ENCODE peak calls at places on chromosomes 13 and 19, in nine cellular contexts. One of them, this sample, is unnamed.

GRCh38 chr13:73073050-73073449 is 14.2 kb downstream of the KLF5 start:
- DNase-seq in K562: no peak
- DNase-seq in upper lobe of left lung: no peak
- DNase-seq in transverse colon: no peak
- DNase-seq in esophagus muscularis mucosa: no peak
- DNase-seq in A549: no peak
- DNase-seq in SK-N-SH: no peak
- DNase-seq in stomach: no peak
- DNase-seq in tibial nerve: no peak
- DNase-seq in this sample: no peak

GRCh38 chr19:8657869-8658268 is 27.4 kb downstream of the NFILZ start:
- DNase-seq in A549: no peak
- DNase-seq in tibial nerve: no peak
- DNase-seq in K562: no peak
- DNase-seq in upper lobe of left lung: no peak
- DNase-seq in stomach: no peak
- DNase-seq in SK-N-SH: no peak
- DNase-seq in transverse colon: no peak
- DNase-seq in esophagus muscularis mucosa: no peak
- DNase-seq in this sample: no peak

GRCh38 chr13:42453091-42453645 is 120.8 kb upstream of the TNFSF11 start:
- DNase-seq in transverse colon: no peak
- DNase-seq in stomach: no peak
- DNase-seq in upper lobe of left lung: peak; percentile 11
- DNase-seq in K562: no peak
- DNase-seq in SK-N-SH: no peak
- DNase-seq in A549: no peak
- DNase-seq in esophagus muscularis mucosa: no peak
- DNase-seq in tibial nerve: no peak
- DNase-seq in this sample: no peak

GRCh38 chr19:2494447-2495129 is 18.7 kb downstream of the GADD45B start:
- DNase-seq in K562: peak; percentile 92
- DNase-seq in SK-N-SH: peak; percentile 88
- DNase-seq in esophagus muscularis mucosa: no peak
- DNase-seq in upper lobe of left lung: peak; percentile 95
- DNase-seq in transverse colon: peak; percentile 82
- DNase-seq in tibial nerve: peak; percentile 60
- DNase-seq in stomach: peak; percentile 80
- DNase-seq in A549: no peak
- DNase-seq in this sample: peak; percentile 66

GRCh38 chr13:97627566-97627965 is 193.6 kb downstream of the RAP2A start:
- DNase-seq in upper lobe of left lung: no peak
- DNase-seq in A549: no peak
- DNase-seq in K562: peak; percentile 17
- DNase-seq in esophagus muscularis mucosa: no peak
- DNase-seq in SK-N-SH: no peak
- DNase-seq in stomach: no peak
- DNase-seq in transverse colon: no peak
- DNase-seq in tibial nerve: no peak
- DNase-seq in this sample: peak; percentile 21

GRCh38 chr13:71869274-71869673 is 2.3 kb upstream of the DACH1 start:
- DNase-seq in A549: no peak
- DNase-seq in upper lobe of left lung: no peak
- DNase-seq in tibial nerve: no peak
- DNase-seq in K562: no peak
- DNase-seq in stomach: no peak
- DNase-seq in transverse colon: no peak
- DNase-seq in SK-N-SH: no peak
- DNase-seq in esophagus muscularis mucosa: no peak
- DNase-seq in this sample: no peak

GRCh38 chr19:4523306-4524110 is 5.2 kb upstream of the PLIN4 start:
- DNase-seq in stomach: peak; percentile 69
- DNase-seq in transverse colon: peak; percentile 59
- DNase-seq in tibial nerve: no peak
- DNase-seq in SK-N-SH: peak; percentile 86
- DNase-seq in esophagus muscularis mucosa: no peak
- DNase-seq in K562: peak; percentile 83
- DNase-seq in upper lobe of left lung: peak; percentile 79
- DNase-seq in A549: peak; percentile 40
- DNase-seq in this sample: peak; percentile 52

GRCh38 chr19:4831351-4832340 is at the start of gene TICAM1:
- DNase-seq in stomach: peak; percentile 80
- DNase-seq in tibial nerve: peak; percentile 37
- DNase-seq in upper lobe of left lung: peak; percentile 96
- DNase-seq in esophagus muscularis mucosa: no peak
- DNase-seq in A549: peak; percentile 48
- DNase-seq in transverse colon: peak; percentile 90
- DNase-seq in K562: peak; percentile 90
- DNase-seq in SK-N-SH: peak; percentile 88
- DNase-seq in this sample: peak; percentile 66

GRCh38 chr13:111153279-111153976 is 38.3 kb downstream of the ARHGEF7 start:
- DNase-seq in upper lobe of left lung: peak; percentile 100
- DNase-seq in transverse colon: peak; percentile 94
- DNase-seq in tibial nerve: peak; percentile 80
- DNase-seq in A549: peak; percentile 75
- DNase-seq in stomach: peak; percentile 92
- DNase-seq in K562: peak; percentile 87
- DNase-seq in esophagus muscularis mucosa: peak; percentile 98
- DNase-seq in SK-N-SH: peak; percentile 98
- DNase-seq in this sample: peak; percentile 92

GRCh38 chr13:74243637-74244526 is 109.7 kb upstream of the KLF12 start:
- DNase-seq in transverse colon: no peak
- DNase-seq in upper lobe of left lung: no peak
- DNase-seq in tibial nerve: no peak
- DNase-seq in K562: no peak
- DNase-seq in stomach: no peak
- DNase-seq in SK-N-SH: no peak
- DNase-seq in A549: no peak
- DNase-seq in esophagus muscularis mucosa: no peak
- DNase-seq in this sample: no peak

GRCh38 chr19:8487137-8487851 is 15.1 kb downstream of the PRAM1 start:
- DNase-seq in upper lobe of left lung: no peak
- DNase-seq in K562: no peak
- DNase-seq in SK-N-SH: no peak
- DNase-seq in tibial nerve: no peak
- DNase-seq in A549: no peak
- DNase-seq in esophagus muscularis mucosa: no peak
- DNase-seq in transverse colon: peak; percentile 34
- DNase-seq in stomach: no peak
- DNase-seq in this sample: no peak

GRCh38 chr19:21483589-21484170 is 21.7 kb upstream of the ZNF429 start:
- DNase-seq in transverse colon: peak; percentile 51
- DNase-seq in tibial nerve: peak; percentile 23
- DNase-seq in A549: no peak
- DNase-seq in esophagus muscularis mucosa: no peak
- DNase-seq in stomach: peak; percentile 60
- DNase-seq in SK-N-SH: peak; percentile 85
- DNase-seq in K562: peak; percentile 38
- DNase-seq in upper lobe of left lung: peak; percentile 88
- DNase-seq in this sample: peak; percentile 62

DNA sequence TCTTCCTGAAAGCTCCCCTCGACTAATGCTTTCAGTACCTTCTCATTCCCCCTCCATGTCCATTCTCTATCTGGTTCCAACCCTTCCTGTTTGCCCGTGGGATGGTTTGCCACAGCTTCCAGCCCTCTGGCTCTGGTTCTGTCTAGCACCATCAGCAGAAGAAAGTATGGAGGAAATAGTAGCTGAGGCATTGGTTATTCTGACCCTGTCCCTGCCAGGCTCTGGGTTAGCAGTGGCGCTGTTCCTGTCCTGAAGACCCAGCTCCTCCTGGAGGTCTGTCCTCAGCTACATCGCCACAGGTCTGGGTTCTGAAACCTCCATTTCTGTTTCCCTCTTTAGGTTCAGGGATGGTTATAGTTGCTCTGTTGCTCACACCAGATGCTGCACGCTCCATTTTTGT is 604.6 kb upstream of the GPC6 start:
- DNase-seq in K562: no peak
- DNase-seq in transverse colon: no peak
- DNase-seq in A549: no peak
- DNase-seq in tibial nerve: no peak
- DNase-seq in upper lobe of left lung: no peak
- DNase-seq in esophagus muscularis mucosa: no peak
- DNase-seq in SK-N-SH: no peak
- DNase-seq in stomach: no peak
- DNase-seq in this sample: no peak
- H3K4me1 ChIP-seq in K562: no peaks in the 10 kb centered on the region
- H3K4me1 ChIP-seq in transverse colon: no peaks in the 10 kb centered on the region
- H3K4me1 ChIP-seq in A549: no peaks in the 10 kb centered on the region
- H3K4me1 ChIP-seq in tibial nerve: no peaks in the 10 kb centered on the region
- H3K4me1 ChIP-seq in upper lobe of left lung: no peaks in the 10 kb centered on the region
- H3K4me1 ChIP-seq in esophagus muscularis mucosa: no peaks in the 10 kb centered on the region
- H3K4me1 ChIP-seq in SK-N-SH: no peaks in the 10 kb centered on the region
- H3K4me1 ChIP-seq in stomach: no peaks in the 10 kb centered on the region
- H3K4me1 ChIP-seq in this sample: no peaks in the 10 kb centered on the region

GRCh38 chr19:28245937-28246336 is 967.0 kb downstream of the UQCRFS1 start:
- DNase-seq in SK-N-SH: no peak
- DNase-seq in esophagus muscularis mucosa: no peak
- DNase-seq in A549: no peak
- DNase-seq in K562: no peak
- DNase-seq in upper lobe of left lung: no peak
- DNase-seq in stomach: no peak
- DNase-seq in tibial nerve: no peak
- DNase-seq in transverse colon: no peak
- DNase-seq in this sample: no peak

GRCh38 chr19:28244966-28245365 is 968.0 kb downstream of the UQCRFS1 start:
- DNase-seq in upper lobe of left lung: no peak
- DNase-seq in esophagus muscularis mucosa: peak; percentile 62
- DNase-seq in stomach: no peak
- DNase-seq in tibial nerve: no peak
- DNase-seq in K562: no peak
- DNase-seq in A549: no peak
- DNase-seq in transverse colon: no peak
- DNase-seq in SK-N-SH: no peak
- DNase-seq in this sample: no peak

GRCh38 chr19:28239270-28239669 is 973.7 kb downstream of the UQCRFS1 start:
- DNase-seq in tibial nerve: no peak
- DNase-seq in SK-N-SH: peak; percentile 12
- DNase-seq in K562: peak; percentile 15
- DNase-seq in esophagus muscularis mucosa: no peak
- DNase-seq in upper lobe of left lung: no peak
- DNase-seq in stomach: no peak
- DNase-seq in A549: no peak
- DNase-seq in transverse colon: no peak
- DNase-seq in this sample: no peak

DNA sequence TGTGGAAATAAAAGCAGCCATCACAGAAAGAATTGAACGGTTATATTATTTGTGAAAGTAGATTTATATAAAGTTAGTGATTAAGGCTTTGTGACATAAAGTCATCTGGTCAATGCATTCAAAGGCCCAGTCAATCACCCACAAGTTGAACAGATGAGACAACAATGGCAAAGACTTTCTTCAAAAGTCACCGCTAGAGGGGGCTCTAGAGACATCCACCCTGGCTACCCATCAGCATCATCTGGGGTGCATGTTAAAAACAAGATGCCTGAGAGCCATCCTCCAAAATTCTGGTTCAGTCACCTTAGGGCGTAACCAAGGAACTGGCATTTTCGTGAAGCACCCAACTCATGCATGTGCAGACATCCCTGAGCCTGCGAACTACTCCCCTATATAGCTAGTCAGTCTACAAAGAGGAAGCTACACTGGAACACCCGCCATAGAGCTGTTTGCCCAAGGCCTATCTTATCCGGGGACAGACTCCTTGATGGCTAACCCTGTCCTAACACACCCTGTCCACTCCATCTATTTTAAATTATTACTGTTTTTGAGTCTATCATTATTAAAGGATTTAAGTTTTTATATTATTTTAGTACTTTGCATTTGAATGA is 970.5 kb downstream of the UQCRFS1 start:
- DNase-seq in upper lobe of left lung: no peak
- DNase-seq in SK-N-SH: peak; percentile 44
- DNase-seq in stomach: no peak
- DNase-seq in K562: peak; percentile 75
- DNase-seq in A549: peak; percentile 23
- DNase-seq in transverse colon: peak; percentile 8
- DNase-seq in tibial nerve: no peak
- DNase-seq in esophagus muscularis mucosa: no peak
- DNase-seq in this sample: no peak
- TF ChIP-seq EP300 in upper lobe of left lung: no peak
- TF ChIP-seq EP300 in SK-N-SH: no peak
- TF ChIP-seq EP300 in stomach: no peak
- TF ChIP-seq EP300 in K562: no peak
- TF ChIP-seq EP300 in A549: no peak
- TF ChIP-seq EP300 in transverse colon: no peak
- TF ChIP-seq EP300 in tibial nerve: no peak
- TF ChIP-seq EP300 in esophagus muscularis mucosa: no peak
- TF ChIP-seq EP300 in this sample: no peak

DNA sequence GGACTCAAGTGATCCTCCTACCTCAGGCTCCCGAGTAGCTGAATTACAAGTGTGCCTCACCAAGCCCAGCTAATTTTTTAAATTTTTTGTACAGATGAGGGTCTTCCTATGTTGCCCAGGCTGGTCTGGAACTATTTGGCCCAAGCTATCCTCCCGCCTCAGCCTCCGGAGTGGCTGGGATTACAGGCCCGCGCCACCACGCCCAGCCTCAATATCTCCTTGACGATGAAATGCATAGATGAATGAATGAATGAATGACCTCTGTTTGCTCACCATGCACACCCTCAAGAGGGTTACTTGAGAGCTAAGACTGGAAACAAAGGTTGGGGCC is 14.9 kb upstream of the AP1M2 start:
- DNase-seq in upper lobe of left lung: no peak
- DNase-seq in stomach: no peak
- DNase-seq in tibial nerve: no peak
- DNase-seq in esophagus muscularis mucosa: no peak
- DNase-seq in transverse colon: no peak
- DNase-seq in K562: no peak
- DNase-seq in SK-N-SH: no peak
- DNase-seq in A549: no peak
- DNase-seq in this sample: no peak
- H3K4me3 ChIP-seq in upper lobe of left lung: peak overlapping the region; percentile 72
- H3K4me3 ChIP-seq in stomach: peak overlapping the region; percentile 98
- H3K4me3 ChIP-seq in tibial nerve: no peak overlapping the region
- H3K4me3 ChIP-seq in esophagus muscularis mucosa: peak overlapping the region; percentile 73
- H3K4me3 ChIP-seq in transverse colon: peak overlapping the region; percentile 87
- H3K4me3 ChIP-seq in K562: no peak overlapping the region
- H3K4me3 ChIP-seq in SK-N-SH: no peak overlapping the region
- H3K4me3 ChIP-seq in A549: peak overlapping the region; percentile 95
- H3K4me3 ChIP-seq in this sample: no peak overlapping the region

DNA sequence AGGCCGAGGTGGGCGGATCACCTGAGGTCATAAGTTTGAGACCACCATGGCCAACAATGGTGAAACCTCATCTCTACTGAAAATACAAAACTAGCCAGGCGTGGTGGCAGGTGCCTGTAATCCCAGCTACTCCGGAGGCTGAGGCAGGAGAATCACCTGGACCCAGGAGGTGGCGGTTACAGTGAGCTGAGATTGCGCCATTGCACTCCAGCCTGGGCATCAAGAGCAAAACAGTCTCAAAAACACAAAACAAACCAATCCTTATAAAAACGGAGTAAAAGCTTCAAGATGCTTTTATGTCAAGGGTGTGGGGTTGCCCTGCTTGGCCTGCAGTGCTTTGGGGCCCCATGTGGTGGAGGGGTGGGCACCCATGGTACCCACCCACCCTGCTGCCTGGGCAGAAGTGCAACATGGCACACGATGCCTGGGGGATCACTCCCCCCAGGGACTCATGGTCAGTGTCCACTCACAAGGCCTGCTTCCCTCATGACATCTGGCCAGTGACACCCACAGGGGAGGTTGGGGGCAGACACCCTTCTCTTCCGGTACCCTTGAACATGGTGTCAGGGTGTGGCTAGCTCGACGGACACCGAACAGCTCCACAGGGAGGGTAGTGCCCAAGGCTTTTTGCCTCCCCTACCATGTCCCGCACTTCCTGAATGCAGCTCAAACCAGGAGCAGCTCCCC is 7.4 kb downstream of the ACP4 start:
- DNase-seq in K562: no peak
- DNase-seq in transverse colon: no peak
- DNase-seq in SK-N-SH: peak; percentile 27
- DNase-seq in esophagus muscularis mucosa: no peak
- DNase-seq in stomach: no peak
- DNase-seq in upper lobe of left lung: no peak
- DNase-seq in A549: no peak
- DNase-seq in tibial nerve: no peak
- DNase-seq in this sample: no peak
- H3K4me1 ChIP-seq in K562: peaks cover 68% of the 10 kb centered on the region
- H3K4me1 ChIP-seq in transverse colon: no peaks in the 10 kb centered on the region
- H3K4me1 ChIP-seq in SK-N-SH: peaks cover 3% of the 10 kb centered on the region
- H3K4me1 ChIP-seq in esophagus muscularis mucosa: peaks cover 5% of the 10 kb centered on the region
- H3K4me1 ChIP-seq in stomach: peaks cover 9% of the 10 kb centered on the region
- H3K4me1 ChIP-seq in upper lobe of left lung: no peaks in the 10 kb centered on the region
- H3K4me1 ChIP-seq in A549: peaks cover 18% of the 10 kb centered on the region
- H3K4me1 ChIP-seq in tibial nerve: peaks cover 2% of the 10 kb centered on the region
- H3K4me1 ChIP-seq in this sample: no peaks in the 10 kb centered on the region